ENCODE peak calls at places on chromosome 1, in nine cellular contexts. E is Calu3, W is NCI-H1417, U is HCEC 1CT, Q is NCI-H1105, Y is AG20443, B is fibroblast of lung, A is NCI-H187 treated with DMSO at 0.1 percent for 48 hours, N is DMS53. J is an unnamed sample.

GRCh38 chr1:182101415-182102041 is 40.0 kb upstream of the ZNF648 start:
- DNase-seq in E (peak), W (no peak), U (no peak), Q (no peak), Y (no peak), B (peak), A (no peak), N (peak), J (no peak)

GRCh38 chr1:10444248-10444647 is 5.6 kb upstream of the CORT start:
- DNase-seq in E (no peak), W (no peak), U (no peak), Q (no peak), Y (no peak), B (no peak), A (no peak), N (no peak), J (no peak)

GRCh38 chr1:154157520-154158306 is 2.8 kb upstream of the NUP210L start:
- DNase-seq in E (peak), W (no peak), U (no peak), Q (no peak), Y (no peak), B (peak), A (no peak), N (peak), J (no peak)

GRCh38 chr1:9827558-9828185 is 3.9 kb upstream of the CLSTN1 start:
- DNase-seq in E (no peak), W (peak), U (peak), Q (peak), Y (no peak), B (no peak), A (no peak), N (peak), J (peak)

GRCh38 chr1:15965228-15965767 is 10.6 kb downstream of the ZBTB17 start:
- DNase-seq in E (no peak), W (no peak), U (peak), Q (no peak), Y (peak), B (peak), A (no peak), N (no peak), J (no peak)

GRCh38 chr1:98903726-98904125 is 100.9 kb downstream of the PLPPR5 start:
- DNase-seq in E (no peak), W (no peak), U (peak), Q (no peak), Y (no peak), B (peak), A (no peak), N (no peak), J (no peak)

GRCh38 chr1:203202431-203203245 is 16.1 kb upstream of the CHI3L1 start:
- DNase-seq in E (no peak), W (no peak), U (peak), Q (no peak), Y (peak), B (peak), A (no peak), N (no peak), J (no peak)

GRCh38 chr1:10515627-10516026 is 40.9 kb downstream of the PEX14 start:
- DNase-seq in E (no peak), W (no peak), U (no peak), Q (no peak), Y (no peak), B (no peak), A (no peak), N (no peak), J (no peak)

GRCh38 chr1:48692235-48692634 is 84.5 kb downstream of the BEND5 start:
- DNase-seq in E (no peak), W (no peak), U (no peak), Q (no peak), Y (no peak), B (no peak), A (no peak), N (no peak), J (peak)

GRCh38 chr1:158295791-158296190 is 6.1 kb downstream of the CD1C start:
- DNase-seq in E (no peak), W (no peak), U (no peak), Q (no peak), Y (no peak), B (no peak), A (no peak), N (no peak), J (no peak)

GRCh38 chr1:148385371-148386030 is 97.6 kb downstream of the PPIAL4G start:
- DNase-seq in E (no peak), W (no peak), U (no peak), Q (no peak), Y (no peak), B (no peak), A (no peak), N (no peak), J (no peak)